ENCODE peak calls at places on chromosomes 2 and 18, in four cellular contexts. One of them, this sample, is unnamed.

GRCh38 chr2:204986641-204987040 is 441.4 kb downstream of the PARD3B start:
- DNase-seq in OCI-M1: peak
- DNase-seq in cerebellum: no peak
- DNase-seq in occipital lobe: no peak
- DNase-seq in this sample: no peak

GRCh38 chr2:127092951-127093516 is 13.9 kb downstream of the BIN1 start:
- DNase-seq in OCI-M1: no peak
- DNase-seq in cerebellum: no peak
- DNase-seq in occipital lobe: no peak
- DNase-seq in this sample: no peak

GRCh38 chr2:170462433-170463205 is 252.5 kb upstream of the SP5 start:
- DNase-seq in OCI-M1: peak
- DNase-seq in cerebellum: no peak
- DNase-seq in occipital lobe: no peak
- DNase-seq in this sample: no peak

GRCh38 chr2:69600425-69600824 is 43.1 kb downstream of the AAK1 start:
- DNase-seq in OCI-M1: no peak
- DNase-seq in cerebellum: no peak
- DNase-seq in occipital lobe: no peak
- DNase-seq in this sample: no peak

GRCh38 chr18:13589316-13589715 is 137.0 kb downstream of the FAM210A start:
- DNase-seq in OCI-M1: no peak
- DNase-seq in cerebellum: no peak
- DNase-seq in occipital lobe: no peak
- DNase-seq in this sample: no peak

GRCh38 chr2:127465258-127465657 is 47.0 kb downstream of the PROC start:
- DNase-seq in OCI-M1: peak
- DNase-seq in cerebellum: no peak
- DNase-seq in occipital lobe: no peak
- DNase-seq in this sample: no peak

GRCh38 chr18:3321133-3321812 is 59.3 kb downstream of the MYL12B start:
- DNase-seq in OCI-M1: peak
- DNase-seq in cerebellum: no peak
- DNase-seq in occipital lobe: no peak
- DNase-seq in this sample: no peak

GRCh38 chr2:46479265-46479664 is at the start of gene TMEM247:
- DNase-seq in OCI-M1: no peak
- DNase-seq in cerebellum: no peak
- DNase-seq in occipital lobe: no peak
- DNase-seq in this sample: no peak

GRCh38 chr2:54610700-54611099 is 112.8 kb upstream of the EML6 start:
- DNase-seq in OCI-M1: no peak
- DNase-seq in cerebellum: no peak
- DNase-seq in occipital lobe: no peak
- DNase-seq in this sample: no peak

GRCh38 chr2:70123051-70123828 is 36.0 kb downstream of the PCBP1 start:
- DNase-seq in OCI-M1: no peak
- DNase-seq in cerebellum: no peak
- DNase-seq in occipital lobe: no peak
- DNase-seq in this sample: peak

GRCh38 chr2:127695491-127696472 is 5.5 kb upstream of the SFT2D3 start:
- DNase-seq in OCI-M1: no peak
- DNase-seq in cerebellum: no peak
- DNase-seq in occipital lobe: no peak
- DNase-seq in this sample: peak

GRCh38 chr2:1571477-1572417 is 158.5 kb downstream of the TPO start:
- DNase-seq in OCI-M1: no peak
- DNase-seq in cerebellum: no peak
- DNase-seq in occipital lobe: no peak
- DNase-seq in this sample: no peak

GRCh38 chr2:43075054-43075593 is 151.3 kb downstream of the ZFP36L2 start:
- DNase-seq in OCI-M1: no peak
- DNase-seq in cerebellum: no peak
- DNase-seq in occipital lobe: no peak
- DNase-seq in this sample: no peak

GRCh38 chr2:156561326-156561725 is 125.1 kb downstream of the GPD2 start:
- DNase-seq in OCI-M1: no peak
- DNase-seq in cerebellum: no peak
- DNase-seq in occipital lobe: no peak
- DNase-seq in this sample: no peak

GRCh38 chr2:228039752-228040534 is 141.5 kb downstream of the SPHKAP start:
- DNase-seq in OCI-M1: peak
- DNase-seq in cerebellum: peak
- DNase-seq in occipital lobe: no peak
- DNase-seq in this sample: no peak

GRCh38 chr18:48136544-48137353 is 206.3 kb upstream of the SMAD2 start:
- DNase-seq in OCI-M1: no peak
- DNase-seq in cerebellum: no peak
- DNase-seq in occipital lobe: no peak
- DNase-seq in this sample: no peak

GRCh38 chr2:230382108-230382507 is 33.9 kb upstream of the SP100 start:
- DNase-seq in OCI-M1: no peak
- DNase-seq in cerebellum: no peak
- DNase-seq in occipital lobe: no peak
- DNase-seq in this sample: no peak

GRCh38 chr2:199979841-199980628 is 24.7 kb downstream of the MAIP1 start:
- DNase-seq in OCI-M1: peak
- DNase-seq in cerebellum: peak
- DNase-seq in occipital lobe: peak
- DNase-seq in this sample: peak

GRCh38 chr2:222903234-222904220 is 42.7 kb downstream of the ACSL3 start:
- DNase-seq in OCI-M1: peak
- DNase-seq in cerebellum: peak
- DNase-seq in occipital lobe: no peak
- DNase-seq in this sample: no peak

GRCh38 chr2:218026676-218027425 is 24.1 kb upstream of the TNS1 start:
- DNase-seq in OCI-M1: no peak
- DNase-seq in cerebellum: no peak
- DNase-seq in occipital lobe: no peak
- DNase-seq in this sample: no peak

GRCh38 chr2:37832590-37833197 is 92.4 kb upstream of the RMDN2 start:
- DNase-seq in OCI-M1: peak
- DNase-seq in cerebellum: peak
- DNase-seq in occipital lobe: peak
- DNase-seq in this sample: peak

GRCh38 chr2:5497874-5498273 is 194.3 kb upstream of the SOX11 start:
- DNase-seq in OCI-M1: no peak
- DNase-seq in cerebellum: no peak
- DNase-seq in occipital lobe: no peak
- DNase-seq in this sample: no peak

GRCh38 chr2:120607506-120607905 is 128.2 kb upstream of the GLI2 start:
- DNase-seq in OCI-M1: no peak
- DNase-seq in cerebellum: no peak
- DNase-seq in occipital lobe: no peak
- DNase-seq in this sample: no peak

GRCh38 chr18:45856526-45856925 is 31.1 kb downstream of the SIGLEC15 start:
- DNase-seq in OCI-M1: no peak
- DNase-seq in cerebellum: no peak
- DNase-seq in occipital lobe: no peak
- DNase-seq in this sample: no peak

GRCh38 chr2:170235860-170236638 is 58.1 kb downstream of the MYO3B start:
- DNase-seq in OCI-M1: peak
- DNase-seq in cerebellum: no peak
- DNase-seq in occipital lobe: no peak
- DNase-seq in this sample: no peak

GRCh38 chr2:3488768-3489448 is 30.4 kb downstream of the ADI1 start:
- DNase-seq in OCI-M1: no peak
- DNase-seq in cerebellum: no peak
- DNase-seq in occipital lobe: no peak
- DNase-seq in this sample: no peak

GRCh38 chr18:48029296-48029986 is 99.0 kb upstream of the SMAD2 start:
- DNase-seq in OCI-M1: no peak
- DNase-seq in cerebellum: no peak
- DNase-seq in occipital lobe: no peak
- DNase-seq in this sample: no peak